ENCODE peak calls at places on chromosomes 1 and 21, in seven cellular contexts. U is stomach, Z is upper lobe of left lung, C is H1, F is cardiac fibroblast, V is heart right ventricle, K is glutamatergic neuron. Q is an unnamed sample.
A peak's percentile ranks its signal among the peaks of the same experiment; 100 is the strongest.

GRCh38 chr1:39410915-39411436 is 80.5 kb upstream of the BMP8A start:
- DNase-seq in C (no peak), Z (peak; percentile 78), U (peak; percentile 81), V (peak; percentile 88), F (peak; percentile 95), K (no peak), Q (no peak)

GRCh38 chr1:203306089-203306969 is 1.0 kb downstream of the BTG2 start:
- DNase-seq in U (peak; percentile 91), K (no peak), F (peak; percentile 83), Z (peak; percentile 96), V (peak; percentile 93), C (no peak), Q (no peak)

GRCh38 chr1:112699425-112700144 is 7.3 kb downstream of the RHOC start:
- DNase-seq in F (no peak), K (no peak), C (no peak), Z (no peak), U (peak; percentile 23), V (no peak), Q (no peak)

GRCh38 chr21:45308211-45309068 is 20.7 kb upstream of the POFUT2 start:
- DNase-seq in U (no peak), Z (peak; percentile 65), C (no peak), V (no peak), K (peak; percentile 26), F (peak; percentile 93), Q (no peak)

GRCh38 chr21:38619865-38620513 is 121.7 kb upstream of the ERG start:
- DNase-seq in V (peak; percentile 35), K (no peak), U (no peak), Z (no peak), C (no peak), F (peak; percentile 82), Q (no peak)

GRCh38 chr21:35974801-35975200 is 85.5 kb downstream of the SETD4 start:
- DNase-seq in K (no peak), C (no peak), V (no peak), Z (no peak), U (no peak), F (peak; percentile 17), Q (no peak)

GRCh38 chr1:201266774-201267173 is 16.5 kb upstream of the PKP1 start:
- DNase-seq in V (no peak), Z (no peak), C (peak; percentile 13), U (peak; percentile 22), F (peak; percentile 93), K (no peak), Q (no peak)

GRCh38 chr1:235972316-235973090 is 92.4 kb downstream of the NID1 start:
- DNase-seq in F (peak; percentile 89), U (no peak), Z (no peak), V (no peak), C (no peak), K (no peak), Q (no peak)

GRCh38 chr1:1085171-1085841 is 11.2 kb upstream of the RNF223 start:
- DNase-seq in U (peak; percentile 15), K (peak; percentile 22), V (peak; percentile 2), Z (no peak), C (no peak), F (no peak), Q (no peak)

GRCh38 chr1:17686258-17686657 is 68.9 kb upstream of the ACTL8 start:
- DNase-seq in C (no peak), V (no peak), Z (no peak), F (no peak), K (peak; percentile 16), U (no peak), Q (no peak)

GRCh38 chr1:77095231-77095630 is 124.0 kb downstream of the PIGK start:
- DNase-seq in K (no peak), U (no peak), F (no peak), V (no peak), C (no peak), Z (no peak), Q (no peak)

GRCh38 chr1:48236716-48237470 is 14.4 kb downstream of the SLC5A9 start:
- DNase-seq in C (peak; percentile 52), Z (no peak), V (no peak), U (no peak), F (peak; percentile 51), K (no peak), Q (no peak)

GRCh38 chr1:98351506-98352038 is 309.9 kb upstream of the SNX7 start:
- DNase-seq in U (no peak), Z (no peak), K (no peak), F (no peak), C (no peak), V (no peak), Q (no peak)

GRCh38 chr1:168635129-168635528 is 58.7 kb downstream of the XCL1 start:
- DNase-seq in Z (no peak), F (no peak), C (no peak), V (no peak), U (no peak), K (no peak), Q (no peak)

GRCh38 chr1:168637350-168637991 is 61.1 kb downstream of the XCL1 start:
- DNase-seq in U (no peak), V (no peak), F (peak; percentile 55), C (no peak), K (no peak), Z (no peak), Q (no peak)

GRCh38 chr1:168636642-168637111 is 60.3 kb downstream of the XCL1 start:
- DNase-seq in C (no peak), K (no peak), V (peak; percentile 31), U (no peak), F (peak; percentile 76), Z (peak; percentile 71), Q (no peak)

GRCh38 chr1:168638884-168639283 is 62.5 kb downstream of the XCL1 start:
- DNase-seq in C (no peak), U (no peak), V (no peak), F (no peak), K (no peak), Z (no peak), Q (no peak)

DNA sequence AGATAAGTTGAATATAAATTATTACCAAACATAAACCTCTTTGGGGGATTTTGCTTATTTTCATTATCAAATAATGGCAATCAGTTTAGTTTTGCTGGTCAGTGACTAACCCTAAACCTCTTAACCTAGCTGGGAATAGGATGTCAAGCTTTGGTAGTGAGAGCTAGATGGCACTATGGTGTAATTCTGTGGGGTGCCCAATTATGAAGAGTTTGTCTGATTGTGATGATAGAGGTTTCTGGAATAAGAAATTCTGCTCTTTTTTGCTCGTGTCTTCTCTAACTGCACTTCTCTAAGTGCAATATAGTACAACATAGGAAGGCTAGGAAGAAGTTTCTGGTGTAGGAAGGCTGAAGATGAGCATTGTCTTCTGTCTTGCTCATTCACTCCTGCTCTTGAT is 59.8 kb downstream of the XCL1 start:
- DNase-seq in Z (no peak), V (no peak), F (peak; percentile 25), U (no peak), K (no peak), C (no peak), Q (no peak)
- TF ChIP-seq CTCF in Z (no peak), V (no peak), F (no peak), U (no peak), K (no peak), C (no peak), Q (peak; percentile 14)

GRCh38 chr1:24909388-24909898 is 20.6 kb downstream of the RUNX3 start:
- DNase-seq in K (peak; percentile 52), C (peak; percentile 89), U (peak; percentile 61), Z (peak; percentile 67), F (peak; percentile 86), V (peak; percentile 55), Q (no peak)
- TF ChIP-seq CTCF in K (no peak), C (peak; percentile 82), U (peak; percentile 46), Z (peak; percentile 56), F (peak; percentile 79), V (no peak), Q (peak; percentile 18)

GRCh38 chr1:25566730-25567341 is 23.4 kb downstream of the LDLRAP1 start:
- DNase-seq in F (peak; percentile 70), C (no peak), U (no peak), K (peak; percentile 48), Z (peak; percentile 54), V (peak; percentile 68), Q (no peak)

GRCh38 chr1:25568834-25569598 is 25.6 kb downstream of the LDLRAP1 start:
- DNase-seq in V (no peak), C (no peak), F (peak; percentile 84), Z (no peak), K (peak; percentile 47), U (no peak), Q (no peak)

GRCh38 chr1:25569599-25570458 is 26.4 kb downstream of the LDLRAP1 start:
- DNase-seq in K (peak; percentile 55), F (peak; percentile 15), C (no peak), V (no peak), Z (no peak), U (no peak), Q (no peak)

GRCh38 chr1:25567710-25568089 is 24.3 kb downstream of the LDLRAP1 start:
- DNase-seq in Z (no peak), U (no peak), F (no peak), V (no peak), K (no peak), C (no peak), Q (no peak)

GRCh38 chr1:25568090-25568833 is 24.9 kb downstream of the LDLRAP1 start:
- DNase-seq in Z (no peak), V (no peak), F (peak; percentile 62), U (peak; percentile 43), C (peak; percentile 65), K (peak; percentile 41), Q (no peak)
- TF ChIP-seq CTCF in Z (no peak), V (no peak), F (no peak), U (no peak), C (peak; percentile 19), K (no peak), Q (no peak)

GRCh38 chr1:37028981-37029617 is 5.2 kb downstream of the GRIK3 start:
- DNase-seq in V (no peak), U (no peak), C (no peak), K (peak; percentile 40), Z (no peak), F (no peak), Q (no peak)
- TF ChIP-seq CTCF in V (no peak), U (no peak), C (peak; percentile 71), K (no peak), Z (no peak), F (no peak), Q (peak; percentile 29)

GRCh38 chr1:63463248-63463647 is 59.8 kb downstream of the ITGB3BP start:
- DNase-seq in F (peak; percentile 93), Z (no peak), V (no peak), C (no peak), K (no peak), U (no peak), Q (no peak)
- TF ChIP-seq CTCF in F (no peak), Z (no peak), V (no peak), C (no peak), K (no peak), U (no peak), Q (no peak)

GRCh38 chr1:8409107-8409506 is 91.2 kb downstream of the SLC45A1 start:
- DNase-seq in U (no peak), Z (no peak), C (no peak), F (peak; percentile 76), K (no peak), V (peak; percentile 44), Q (no peak)
- TF ChIP-seq CTCF in U (no peak), Z (peak; percentile 41), C (no peak), F (peak; percentile 43), K (no peak), V (peak; percentile 15), Q (peak; percentile 20)

Q was measured in D721Med.